ENCODE peak calls at places on chromosome 10, in six cellular contexts. Z is stimulated activated CD4-positive, alpha-beta T cell treated with anti-CD3 and anti-CD28 coated beads, TNF-alpha, amount 100 ng/mL, for 1 hour; A is lower lobe of right lung; R is GM13976; H is Peyer's patch; N is effector memory CD8-positive, alpha-beta T cell. Y is an unnamed sample.

GRCh38 chr10:90652519-90652918 is 205.3 kb downstream of the HTR7 start:
- DNase-seq in Z (no peak), A (no peak), R (no peak), H (no peak), N (no peak), Y (no peak)

GRCh38 chr10:130191380-130191779 is 55.2 kb downstream of the GLRX3 start:
- DNase-seq in Z (no peak), A (no peak), R (no peak), H (no peak), N (no peak), Y (no peak)

GRCh38 chr10:71581376-71581775 is 138.2 kb downstream of the C10orf105 start:
- DNase-seq in Z (no peak), A (no peak), R (no peak), H (no peak), N (no peak), Y (no peak)

GRCh38 chr10:124126139-124126538 is 32.7 kb upstream of the CHST15 start:
- DNase-seq in Z (no peak), A (no peak), R (no peak), H (no peak), N (no peak), Y (no peak)

GRCh38 chr10:119113805-119114732 is 10.2 kb downstream of the DENND10 start:
- DNase-seq in Z (no peak), A (no peak), R (no peak), H (no peak), N (no peak), Y (peak; percentile 85)

GRCh38 chr10:112221545-112221944 is 38.0 kb upstream of the GPAM start:
- DNase-seq in Z (no peak), A (no peak), R (no peak), H (no peak), N (no peak), Y (no peak)

GRCh38 chr10:114307731-114308130 is 68.7 kb downstream of the VWA2 start:
- DNase-seq in Z (no peak), A (no peak), R (no peak), H (no peak), N (no peak), Y (no peak)

GRCh38 chr10:91617073-91617580 is 15.7 kb downstream of the PPP1R3C start:
- DNase-seq in Z (no peak), A (no peak), R (no peak), H (no peak), N (no peak), Y (peak; percentile 78)

GRCh38 chr10:79629955-79630327 is 19.2 kb downstream of the SFTPA1 start:
- DNase-seq in Z (no peak), A (no peak), R (no peak), H (no peak), N (no peak), Y (no peak)

GRCh38 chr10:74888947-74889661 is 62.7 kb downstream of the KAT6B start:
- DNase-seq in Z (no peak), A (no peak), R (no peak), H (no peak), N (no peak), Y (no peak)

GRCh38 chr10:71143610-71144009 is 68.8 kb upstream of the UNC5B start:
- DNase-seq in Z (no peak), A (no peak), R (no peak), H (no peak), N (no peak), Y (no peak)

GRCh38 chr10:132828681-132829080 is 42.7 kb upstream of the NKX6-2 start:
- DNase-seq in Z (no peak), A (no peak), R (no peak), H (peak; percentile 22), N (no peak), Y (no peak)

GRCh38 chr10:103752680-103753248 is 102.6 kb downstream of the SH3PXD2A start:
- DNase-seq in Z (no peak), A (no peak), R (no peak), H (peak; percentile 81), N (no peak), Y (no peak)

GRCh38 chr10:35136263-35136815 is 9.7 kb downstream of the CREM start:
- DNase-seq in Z (no peak), A (no peak), R (no peak), H (no peak), N (no peak), Y (no peak)

GRCh38 chr10:33542747-33543505 is 208.5 kb upstream of the NRP1 start:
- DNase-seq in Z (no peak), A (no peak), R (no peak), H (no peak), N (no peak), Y (peak; percentile 4)

GRCh38 chr10:114987995-114988394 is 50.0 kb downstream of the TRUB1 start:
- DNase-seq in Z (no peak), A (no peak), R (no peak), H (no peak), N (no peak), Y (peak; percentile 30)

GRCh38 chr10:11270135-11270857 is 252.6 kb downstream of the CELF2 start:
- DNase-seq in Z (peak; percentile 67), A (peak; percentile 74), R (peak; percentile 70), H (peak; percentile 91), N (peak; percentile 73), Y (peak; percentile 17)

GRCh38 chr10:12907651-12908050 is 93.9 kb downstream of the CCDC3 start:
- DNase-seq in Z (no peak), A (no peak), R (no peak), H (no peak), N (no peak), Y (no peak)

GRCh38 chr10:131979821-131980270 is 1.9 kb downstream of the BNIP3 start:
- DNase-seq in Z (no peak), A (no peak), R (no peak), H (no peak), N (no peak), Y (no peak)

GRCh38 chr10:13399236-13399635 is 51.1 kb upstream of the SEPHS1 start:
- DNase-seq in Z (no peak), A (no peak), R (no peak), H (no peak), N (no peak), Y (no peak)

GRCh38 chr10:24721254-24722106 is 2.2 kb downstream of the ARHGAP21 start:
- DNase-seq in Z (no peak), A (peak; percentile 56), R (no peak), H (peak; percentile 66), N (no peak), Y (no peak)

GRCh38 chr10:128631801-128632241 is 505.6 kb upstream of the MKI67 start:
- DNase-seq in Z (no peak), A (no peak), R (no peak), H (no peak), N (no peak), Y (no peak)

GRCh38 chr10:70479626-70480253 is 1.2 kb downstream of the PALD1 start:
- DNase-seq in Z (no peak), A (no peak), R (no peak), H (no peak), N (no peak), Y (no peak)

GRCh38 chr10:113751116-113751728 is at the start of gene PLEKHS1:
- DNase-seq in Z (no peak), A (no peak), R (no peak), H (no peak), N (no peak), Y (no peak)

GRCh38 chr10:129039406-129040345 is 427.4 kb upstream of the MGMT start:
- DNase-seq in Z (no peak), A (no peak), R (no peak), H (no peak), N (no peak), Y (no peak)

GRCh38 chr10:48550071-48550691 is 54.7 kb downstream of the ARHGAP22 start:
- DNase-seq in Z (no peak), A (no peak), R (no peak), H (no peak), N (no peak), Y (no peak)

GRCh38 chr10:78919111-78919966 is 149.4 kb upstream of the ZMIZ1 start:
- DNase-seq in Z (no peak), A (no peak), R (no peak), H (no peak), N (no peak), Y (no peak)

GRCh38 chr10:72309290-72310240 is 35.8 kb downstream of the DDIT4 start:
- DNase-seq in Z (no peak), A (no peak), R (no peak), H (peak; percentile 74), N (no peak), Y (peak; percentile 65)

GRCh38 chr10:123869015-123869414 is 22.6 kb downstream of the CPXM2 start:
- DNase-seq in Z (no peak), A (no peak), R (no peak), H (peak; percentile 14), N (no peak), Y (no peak)

GRCh38 chr10:16887565-16887964 is 70.3 kb upstream of the RSU1 start:
- DNase-seq in Z (no peak), A (no peak), R (no peak), H (no peak), N (no peak), Y (peak; percentile 77)

GRCh38 chr10:86599729-86600128 is 54.6 kb upstream of the OPN4 start:
- DNase-seq in Z (no peak), A (no peak), R (no peak), H (peak; percentile 48), N (no peak), Y (no peak)

GRCh38 chr10:44960482-44961230 is 1.1 kb downstream of the RASSF4 start:
- DNase-seq in Z (no peak), A (no peak), R (no peak), H (no peak), N (no peak), Y (no peak)

GRCh38 chr10:72058989-72059842 is 29.1 kb downstream of the SPOCK2 start:
- DNase-seq in Z (no peak), A (no peak), R (no peak), H (no peak), N (no peak), Y (no peak)

GRCh38 chr10:48599830-48600134 is 5.1 kb downstream of the ARHGAP22 start:
- DNase-seq in Z (no peak), A (no peak), R (no peak), H (no peak), N (no peak), Y (no peak)

GRCh38 chr10:132655735-132656134 is 118.1 kb downstream of the INPP5A start:
- DNase-seq in Z (no peak), A (peak; percentile 24), R (no peak), H (no peak), N (no peak), Y (no peak)

GRCh38 chr10:49831352-49832040 is 69.4 kb upstream of the OGDHL start:
- DNase-seq in Z (no peak), A (no peak), R (no peak), H (no peak), N (no peak), Y (no peak)

GRCh38 chr10:31620236-31621151 is 301.5 kb downstream of the ZEB1 start:
- DNase-seq in Z (no peak), A (peak; percentile 51), R (no peak), H (peak; percentile 53), N (no peak), Y (peak; percentile 76)

GRCh38 chr10:132444877-132445351 is 47.9 kb downstream of the PWWP2B start:
- DNase-seq in Z (no peak), A (no peak), R (no peak), H (no peak), N (no peak), Y (no peak)

GRCh38 chr10:98085238-98085637 is 49.2 kb upstream of the R3HCC1L start:
- DNase-seq in Z (no peak), A (no peak), R (no peak), H (no peak), N (no peak), Y (no peak)

Y was measured in skeletal muscle cell.